ENCODE peak calls at places on chromosomes 11 and 22, in five cellular contexts. One of them, this sample, is unnamed.

GRCh38 chr11:116984186-116984585 is 114.0 kb downstream of the SIK3 start:
- DNase-seq in astrocyte of the spinal cord: no peak
- DNase-seq in choroid plexus epithelial cell: peak; percentile 75
- DNase-seq in PC-3: peak; percentile 60
- DNase-seq in cardiac muscle cell: peak; percentile 53
- DNase-seq in this sample: no peak

GRCh38 chr11:130827697-130828377 is 88.4 kb downstream of the SNX19 start:
- DNase-seq in astrocyte of the spinal cord: peak; percentile 79
- DNase-seq in choroid plexus epithelial cell: peak; percentile 85
- DNase-seq in PC-3: peak; percentile 93
- DNase-seq in cardiac muscle cell: peak; percentile 80
- DNase-seq in this sample: peak; percentile 82

GRCh38 chr11:66032962-66033735 is 6.9 kb upstream of the CATSPER1 start:
- DNase-seq in astrocyte of the spinal cord: no peak
- DNase-seq in choroid plexus epithelial cell: no peak
- DNase-seq in PC-3: peak; percentile 30
- DNase-seq in cardiac muscle cell: no peak
- DNase-seq in this sample: no peak

GRCh38 chr22:29726512-29727247 is 6.9 kb downstream of the CABP7 start:
- DNase-seq in astrocyte of the spinal cord: no peak
- DNase-seq in choroid plexus epithelial cell: no peak
- DNase-seq in PC-3: no peak
- DNase-seq in cardiac muscle cell: no peak
- DNase-seq in this sample: no peak

GRCh38 chr11:96627379-96627778 is 237.6 kb downstream of the JRKL start:
- DNase-seq in astrocyte of the spinal cord: no peak
- DNase-seq in choroid plexus epithelial cell: no peak
- DNase-seq in PC-3: no peak
- DNase-seq in cardiac muscle cell: no peak
- DNase-seq in this sample: no peak

GRCh38 chr11:65242389-65242788 is 19.4 kb upstream of the POLA2 start:
- DNase-seq in astrocyte of the spinal cord: no peak
- DNase-seq in choroid plexus epithelial cell: no peak
- DNase-seq in PC-3: no peak
- DNase-seq in cardiac muscle cell: no peak
- DNase-seq in this sample: no peak

GRCh38 chr11:61855939-61856730 is 28.0 kb downstream of the FADS2 start:
- DNase-seq in astrocyte of the spinal cord: no peak
- DNase-seq in choroid plexus epithelial cell: peak; percentile 46
- DNase-seq in PC-3: no peak
- DNase-seq in cardiac muscle cell: no peak
- DNase-seq in this sample: no peak

GRCh38 chr11:114846040-114846791 is 167.9 kb downstream of the NXPE2 start:
- DNase-seq in astrocyte of the spinal cord: peak; percentile 4
- DNase-seq in choroid plexus epithelial cell: no peak
- DNase-seq in PC-3: no peak
- DNase-seq in cardiac muscle cell: peak; percentile 3
- DNase-seq in this sample: peak; percentile 57

GRCh38 chr11:15565846-15566245 is 451.1 kb downstream of the INSC start:
- DNase-seq in astrocyte of the spinal cord: no peak
- DNase-seq in choroid plexus epithelial cell: no peak
- DNase-seq in PC-3: no peak
- DNase-seq in cardiac muscle cell: no peak
- DNase-seq in this sample: no peak

GRCh38 chr11:133078591-133079179 is 453.6 kb downstream of the OPCML start:
- DNase-seq in astrocyte of the spinal cord: peak; percentile 30
- DNase-seq in choroid plexus epithelial cell: peak; percentile 57
- DNase-seq in PC-3: peak; percentile 64
- DNase-seq in cardiac muscle cell: peak; percentile 58
- DNase-seq in this sample: peak; percentile 35

GRCh38 chr22:17777005-17777716 is 2.9 kb upstream of the BID start:
- DNase-seq in astrocyte of the spinal cord: no peak
- DNase-seq in choroid plexus epithelial cell: no peak
- DNase-seq in PC-3: no peak
- DNase-seq in cardiac muscle cell: no peak
- DNase-seq in this sample: peak; percentile 71

GRCh38 chr11:19076744-19077589 is 16.4 kb upstream of the MRGPRX2 start:
- DNase-seq in astrocyte of the spinal cord: peak; percentile 53
- DNase-seq in choroid plexus epithelial cell: peak; percentile 61
- DNase-seq in PC-3: peak; percentile 75
- DNase-seq in cardiac muscle cell: peak; percentile 62
- DNase-seq in this sample: peak; percentile 64

GRCh38 chr22:38317995-38318715 is 922 bp upstream of the CSNK1E start:
- DNase-seq in astrocyte of the spinal cord: peak; percentile 94
- DNase-seq in choroid plexus epithelial cell: peak; percentile 86
- DNase-seq in PC-3: peak; percentile 95
- DNase-seq in cardiac muscle cell: peak; percentile 88
- DNase-seq in this sample: peak; percentile 89

GRCh38 chr11:27018902-27019544 is 21.6 kb upstream of the BBOX1 start:
- DNase-seq in astrocyte of the spinal cord: no peak
- DNase-seq in choroid plexus epithelial cell: peak; percentile 22
- DNase-seq in PC-3: no peak
- DNase-seq in cardiac muscle cell: no peak
- DNase-seq in this sample: no peak

GRCh38 chr11:34174411-34175041 is 69.1 kb downstream of the NAT10 start:
- DNase-seq in astrocyte of the spinal cord: peak; percentile 63
- DNase-seq in choroid plexus epithelial cell: peak; percentile 74
- DNase-seq in PC-3: peak; percentile 76
- DNase-seq in cardiac muscle cell: peak; percentile 79
- DNase-seq in this sample: peak; percentile 95
- H3K4me3 ChIP-seq in astrocyte of the spinal cord: peak overlapping the region; percentile 31
- H3K4me3 ChIP-seq in choroid plexus epithelial cell: peak overlapping the region; percentile 25
- H3K4me3 ChIP-seq in PC-3: peak overlapping the region; percentile 58
- H3K4me3 ChIP-seq in cardiac muscle cell: no peak overlapping the region
- H3K4me3 ChIP-seq in this sample: no peak overlapping the region

GRCh38 chr11:44741976-44742375 is 15.2 kb downstream of the TSPAN18 start:
- DNase-seq in astrocyte of the spinal cord: no peak
- DNase-seq in choroid plexus epithelial cell: no peak
- DNase-seq in PC-3: no peak
- DNase-seq in cardiac muscle cell: no peak
- DNase-seq in this sample: no peak

GRCh38 chr11:44738791-44739190 is 12.0 kb downstream of the TSPAN18 start:
- DNase-seq in astrocyte of the spinal cord: no peak
- DNase-seq in choroid plexus epithelial cell: no peak
- DNase-seq in PC-3: no peak
- DNase-seq in cardiac muscle cell: no peak
- DNase-seq in this sample: no peak

GRCh38 chr11:44742470-44742869 is 15.7 kb downstream of the TSPAN18 start:
- DNase-seq in astrocyte of the spinal cord: no peak
- DNase-seq in choroid plexus epithelial cell: no peak
- DNase-seq in PC-3: no peak
- DNase-seq in cardiac muscle cell: no peak
- DNase-seq in this sample: no peak

GRCh38 chr11:44743326-44743725 is 16.6 kb downstream of the TSPAN18 start:
- DNase-seq in astrocyte of the spinal cord: no peak
- DNase-seq in choroid plexus epithelial cell: no peak
- DNase-seq in PC-3: no peak
- DNase-seq in cardiac muscle cell: no peak
- DNase-seq in this sample: no peak

GRCh38 chr11:44740967-44741366 is 14.2 kb downstream of the TSPAN18 start:
- DNase-seq in astrocyte of the spinal cord: no peak
- DNase-seq in choroid plexus epithelial cell: no peak
- DNase-seq in PC-3: no peak
- DNase-seq in cardiac muscle cell: no peak
- DNase-seq in this sample: no peak
- H3K4me3 ChIP-seq in astrocyte of the spinal cord: no peak overlapping the region
- H3K4me3 ChIP-seq in choroid plexus epithelial cell: no peak overlapping the region
- H3K4me3 ChIP-seq in PC-3: no peak overlapping the region
- H3K4me3 ChIP-seq in cardiac muscle cell: no peak overlapping the region
- H3K4me3 ChIP-seq in this sample: no peak overlapping the region

GRCh38 chr22:37215890-37216289 is 3.6 kb upstream of the SSTR3 start:
- DNase-seq in astrocyte of the spinal cord: no peak
- DNase-seq in choroid plexus epithelial cell: no peak
- DNase-seq in PC-3: no peak
- DNase-seq in cardiac muscle cell: no peak
- DNase-seq in this sample: no peak
- H3K4me3 ChIP-seq in astrocyte of the spinal cord: no peak overlapping the region
- H3K4me3 ChIP-seq in choroid plexus epithelial cell: no peak overlapping the region
- H3K4me3 ChIP-seq in PC-3: no peak overlapping the region
- H3K4me3 ChIP-seq in cardiac muscle cell: no peak overlapping the region
- H3K4me3 ChIP-seq in this sample: no peak overlapping the region

DNA sequence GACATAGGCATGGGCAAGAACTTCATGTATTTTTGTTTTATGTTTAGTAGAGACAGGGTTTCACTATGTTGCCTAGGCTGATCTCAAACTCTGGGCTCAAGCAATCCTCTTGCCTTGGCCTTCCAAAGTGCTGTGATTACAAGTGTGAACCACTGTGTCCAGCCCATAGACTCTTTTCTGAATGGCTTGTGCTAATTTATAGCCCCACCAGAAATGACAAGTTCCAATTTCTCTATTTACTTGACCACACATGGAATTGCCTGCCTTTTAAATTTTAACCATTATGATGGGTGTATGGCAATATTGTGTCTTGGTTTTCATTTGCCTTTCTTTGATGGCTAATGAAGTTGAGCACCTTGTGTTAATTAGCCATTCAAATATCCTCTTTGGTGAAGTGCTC is 85.8 kb upstream of the NECTIN1 start:
- DNase-seq in astrocyte of the spinal cord: no peak
- DNase-seq in choroid plexus epithelial cell: no peak
- DNase-seq in PC-3: no peak
- DNase-seq in cardiac muscle cell: no peak
- DNase-seq in this sample: no peak
- H3K4me3 ChIP-seq in astrocyte of the spinal cord: no peak overlapping the region
- H3K4me3 ChIP-seq in choroid plexus epithelial cell: no peak overlapping the region
- H3K4me3 ChIP-seq in PC-3: no peak overlapping the region
- H3K4me3 ChIP-seq in cardiac muscle cell: no peak overlapping the region
- H3K4me3 ChIP-seq in this sample: no peak overlapping the region

GRCh38 chr22:46066691-46067090 is 83.6 kb upstream of the PPARA start:
- DNase-seq in astrocyte of the spinal cord: peak; percentile 36
- DNase-seq in choroid plexus epithelial cell: no peak
- DNase-seq in PC-3: peak; percentile 62
- DNase-seq in cardiac muscle cell: no peak
- DNase-seq in this sample: peak; percentile 14
- H3K4me3 ChIP-seq in astrocyte of the spinal cord: no peak overlapping the region
- H3K4me3 ChIP-seq in choroid plexus epithelial cell: no peak overlapping the region
- H3K4me3 ChIP-seq in PC-3: peak overlapping the region; percentile 66
- H3K4me3 ChIP-seq in cardiac muscle cell: no peak overlapping the region
- H3K4me3 ChIP-seq in this sample: peak overlapping the region; percentile 52

GRCh38 chr22:40044870-40045834 is 50.4 kb downstream of the FAM83F start:
- DNase-seq in astrocyte of the spinal cord: peak; percentile 17
- DNase-seq in choroid plexus epithelial cell: peak; percentile 28
- DNase-seq in PC-3: peak; percentile 30
- DNase-seq in cardiac muscle cell: peak; percentile 14
- DNase-seq in this sample: peak; percentile 82

GRCh38 chr22:40044102-40044869 is 49.5 kb downstream of the FAM83F start:
- DNase-seq in astrocyte of the spinal cord: peak; percentile 99
- DNase-seq in choroid plexus epithelial cell: peak; percentile 100
- DNase-seq in PC-3: peak; percentile 96
- DNase-seq in cardiac muscle cell: peak; percentile 100
- DNase-seq in this sample: peak; percentile 96

GRCh38 chr22:40042312-40042711 is 47.6 kb downstream of the FAM83F start:
- DNase-seq in astrocyte of the spinal cord: no peak
- DNase-seq in choroid plexus epithelial cell: no peak
- DNase-seq in PC-3: no peak
- DNase-seq in cardiac muscle cell: no peak
- DNase-seq in this sample: no peak

GRCh38 chr22:40043086-40043485 is 48.3 kb downstream of the FAM83F start:
- DNase-seq in astrocyte of the spinal cord: no peak
- DNase-seq in choroid plexus epithelial cell: no peak
- DNase-seq in PC-3: peak; percentile 23
- DNase-seq in cardiac muscle cell: peak; percentile 81
- DNase-seq in this sample: no peak

DNA sequence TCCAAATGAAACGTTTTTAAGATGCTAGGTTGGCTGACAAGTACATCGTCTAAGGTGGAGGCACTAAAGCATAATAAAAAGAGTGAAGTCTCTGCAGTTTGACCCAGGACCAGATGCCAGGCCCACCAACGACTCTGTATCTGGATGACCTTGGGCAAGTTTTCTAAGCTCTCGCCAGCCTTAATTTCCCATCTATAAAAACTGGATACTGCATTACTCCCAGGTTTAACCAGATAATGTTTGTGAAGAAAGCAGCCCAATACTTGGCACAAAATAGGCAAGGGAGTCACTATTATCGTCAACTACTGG is 49.0 kb downstream of the FAM83F start:
- DNase-seq in astrocyte of the spinal cord: no peak
- DNase-seq in choroid plexus epithelial cell: no peak
- DNase-seq in PC-3: no peak
- DNase-seq in cardiac muscle cell: no peak
- DNase-seq in this sample: no peak
- H3K4me3 ChIP-seq in astrocyte of the spinal cord: peak overlapping the region; percentile 89
- H3K4me3 ChIP-seq in choroid plexus epithelial cell: peak overlapping the region; percentile 55
- H3K4me3 ChIP-seq in PC-3: peak overlapping the region; percentile 72
- H3K4me3 ChIP-seq in cardiac muscle cell: peak overlapping the region; percentile 61
- H3K4me3 ChIP-seq in this sample: peak overlapping the region; percentile 68

GRCh38 chr11:58574851-58575250 is 805 bp downstream of the LPXN start:
- DNase-seq in astrocyte of the spinal cord: peak; percentile 54
- DNase-seq in choroid plexus epithelial cell: peak; percentile 10
- DNase-seq in PC-3: peak; percentile 64
- DNase-seq in cardiac muscle cell: peak; percentile 34
- DNase-seq in this sample: no peak
- H3K4me3 ChIP-seq in astrocyte of the spinal cord: no peak overlapping the region
- H3K4me3 ChIP-seq in choroid plexus epithelial cell: no peak overlapping the region
- H3K4me3 ChIP-seq in PC-3: peak overlapping the region; percentile 57
- H3K4me3 ChIP-seq in cardiac muscle cell: no peak overlapping the region
- H3K4me3 ChIP-seq in this sample: no peak overlapping the region

GRCh38 chr22:21949948-21950347 is 2.7 kb downstream of the PPM1F start:
- DNase-seq in astrocyte of the spinal cord: no peak
- DNase-seq in choroid plexus epithelial cell: no peak
- DNase-seq in PC-3: no peak
- DNase-seq in cardiac muscle cell: no peak
- DNase-seq in this sample: no peak
- H3K4me3 ChIP-seq in astrocyte of the spinal cord: no peak overlapping the region
- H3K4me3 ChIP-seq in choroid plexus epithelial cell: no peak overlapping the region
- H3K4me3 ChIP-seq in PC-3: no peak overlapping the region
- H3K4me3 ChIP-seq in cardiac muscle cell: no peak overlapping the region
- H3K4me3 ChIP-seq in this sample: no peak overlapping the region

DNA sequence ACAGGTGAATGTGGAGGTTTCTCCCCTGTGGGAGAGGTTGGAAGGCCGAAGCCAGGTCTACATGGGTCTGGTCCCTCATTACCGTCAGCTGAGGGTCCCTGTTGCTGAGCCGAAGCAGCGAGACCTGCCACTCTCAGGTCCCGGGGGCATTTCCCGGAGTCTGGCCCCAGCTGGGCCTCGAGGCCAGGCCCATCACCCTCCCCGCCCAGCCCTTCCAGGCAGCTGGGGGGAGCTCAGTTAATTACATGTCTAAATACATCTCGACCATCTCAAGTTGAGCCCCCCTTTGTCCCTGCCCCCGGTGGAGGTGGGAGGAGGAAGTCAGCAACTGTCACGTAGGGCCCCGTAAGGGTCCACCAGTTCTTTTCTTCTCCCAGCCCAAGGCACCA is 3.6 kb downstream of the CDKN1C start:
- DNase-seq in astrocyte of the spinal cord: no peak
- DNase-seq in choroid plexus epithelial cell: no peak
- DNase-seq in PC-3: no peak
- DNase-seq in cardiac muscle cell: no peak
- DNase-seq in this sample: peak; percentile 52
- H3K4me3 ChIP-seq in astrocyte of the spinal cord: no peak overlapping the region
- H3K4me3 ChIP-seq in choroid plexus epithelial cell: no peak overlapping the region
- H3K4me3 ChIP-seq in PC-3: no peak overlapping the region
- H3K4me3 ChIP-seq in cardiac muscle cell: no peak overlapping the region
- H3K4me3 ChIP-seq in this sample: no peak overlapping the region